ENCODE peak calls at places on chromosome 1, in six cellular contexts. One of them, this sample, is unnamed.

GRCh38 chr1:172466795-172467407 is 23.0 kb upstream of the PIGC start:
- DNase-seq in heart right ventricle: no peak
- DNase-seq in dorsolateral prefrontal cortex: no peak
- DNase-seq in cardiac fibroblast: peak
- DNase-seq in uterus: no peak
- DNase-seq in choroid plexus epithelial cell: peak
- DNase-seq in this sample: no peak

GRCh38 chr1:228514421-228514820 is 27.2 kb downstream of the RNF187 start:
- DNase-seq in heart right ventricle: no peak
- DNase-seq in dorsolateral prefrontal cortex: no peak
- DNase-seq in cardiac fibroblast: no peak
- DNase-seq in uterus: no peak
- DNase-seq in choroid plexus epithelial cell: no peak
- DNase-seq in this sample: no peak

GRCh38 chr1:166911624-166912023 is 35.6 kb upstream of the TADA1 start:
- DNase-seq in heart right ventricle: no peak
- DNase-seq in dorsolateral prefrontal cortex: no peak
- DNase-seq in cardiac fibroblast: no peak
- DNase-seq in uterus: no peak
- DNase-seq in choroid plexus epithelial cell: no peak
- DNase-seq in this sample: no peak

GRCh38 chr1:3456449-3456963 is 2.0 kb downstream of the ARHGEF16 start:
- DNase-seq in heart right ventricle: no peak
- DNase-seq in dorsolateral prefrontal cortex: no peak
- DNase-seq in cardiac fibroblast: no peak
- DNase-seq in uterus: no peak
- DNase-seq in choroid plexus epithelial cell: no peak
- DNase-seq in this sample: no peak

GRCh38 chr1:198771562-198772153 is 132.8 kb downstream of the PTPRC start:
- DNase-seq in heart right ventricle: no peak
- DNase-seq in dorsolateral prefrontal cortex: no peak
- DNase-seq in cardiac fibroblast: peak
- DNase-seq in uterus: no peak
- DNase-seq in choroid plexus epithelial cell: peak
- DNase-seq in this sample: peak

GRCh38 chr1:66276229-66276628 is 257.7 kb upstream of the SGIP1 start:
- DNase-seq in heart right ventricle: no peak
- DNase-seq in dorsolateral prefrontal cortex: no peak
- DNase-seq in cardiac fibroblast: no peak
- DNase-seq in uterus: no peak
- DNase-seq in choroid plexus epithelial cell: no peak
- DNase-seq in this sample: no peak

GRCh38 chr1:190258003-190258402 is 219.7 kb downstream of the BRINP3 start:
- DNase-seq in heart right ventricle: no peak
- DNase-seq in dorsolateral prefrontal cortex: no peak
- DNase-seq in cardiac fibroblast: no peak
- DNase-seq in uterus: no peak
- DNase-seq in choroid plexus epithelial cell: no peak
- DNase-seq in this sample: no peak

GRCh38 chr1:50929376-50929958 is 30.6 kb downstream of the FAF1 start:
- DNase-seq in heart right ventricle: no peak
- DNase-seq in dorsolateral prefrontal cortex: no peak
- DNase-seq in cardiac fibroblast: peak
- DNase-seq in uterus: no peak
- DNase-seq in choroid plexus epithelial cell: peak
- DNase-seq in this sample: peak

GRCh38 chr1:147167361-147167760 is 4.9 kb downstream of the PRKAB2 start:
- DNase-seq in heart right ventricle: no peak
- DNase-seq in dorsolateral prefrontal cortex: no peak
- DNase-seq in cardiac fibroblast: peak
- DNase-seq in uterus: no peak
- DNase-seq in choroid plexus epithelial cell: peak
- DNase-seq in this sample: peak

GRCh38 chr1:935751-936231 is 12.1 kb downstream of the SAMD11 start:
- DNase-seq in heart right ventricle: no peak
- DNase-seq in dorsolateral prefrontal cortex: no peak
- DNase-seq in cardiac fibroblast: no peak
- DNase-seq in uterus: no peak
- DNase-seq in choroid plexus epithelial cell: no peak
- DNase-seq in this sample: no peak

GRCh38 chr1:44870096-44870495 is 27.0 kb upstream of the PTCH2 start:
- DNase-seq in heart right ventricle: no peak
- DNase-seq in dorsolateral prefrontal cortex: no peak
- DNase-seq in cardiac fibroblast: no peak
- DNase-seq in uterus: no peak
- DNase-seq in choroid plexus epithelial cell: no peak
- DNase-seq in this sample: no peak

GRCh38 chr1:87224209-87224608 is 104.5 kb upstream of the LMO4 start:
- DNase-seq in heart right ventricle: no peak
- DNase-seq in dorsolateral prefrontal cortex: no peak
- DNase-seq in cardiac fibroblast: peak
- DNase-seq in uterus: no peak
- DNase-seq in choroid plexus epithelial cell: peak
- DNase-seq in this sample: peak

GRCh38 chr1:208172389-208173140 is 71.6 kb downstream of the PLXNA2 start:
- DNase-seq in heart right ventricle: no peak
- DNase-seq in dorsolateral prefrontal cortex: no peak
- DNase-seq in cardiac fibroblast: no peak
- DNase-seq in uterus: no peak
- DNase-seq in choroid plexus epithelial cell: no peak
- DNase-seq in this sample: no peak

GRCh38 chr1:208167229-208167869 is 76.8 kb downstream of the PLXNA2 start:
- DNase-seq in heart right ventricle: no peak
- DNase-seq in dorsolateral prefrontal cortex: no peak
- DNase-seq in cardiac fibroblast: no peak
- DNase-seq in uterus: no peak
- DNase-seq in choroid plexus epithelial cell: no peak
- DNase-seq in this sample: no peak

GRCh38 chr1:208169081-208169879 is 74.9 kb downstream of the PLXNA2 start:
- DNase-seq in heart right ventricle: no peak
- DNase-seq in dorsolateral prefrontal cortex: no peak
- DNase-seq in cardiac fibroblast: no peak
- DNase-seq in uterus: no peak
- DNase-seq in choroid plexus epithelial cell: no peak
- DNase-seq in this sample: no peak

GRCh38 chr1:208171615-208172388 is 72.4 kb downstream of the PLXNA2 start:
- DNase-seq in heart right ventricle: no peak
- DNase-seq in dorsolateral prefrontal cortex: no peak
- DNase-seq in cardiac fibroblast: no peak
- DNase-seq in uterus: no peak
- DNase-seq in choroid plexus epithelial cell: peak
- DNase-seq in this sample: no peak

DNA sequence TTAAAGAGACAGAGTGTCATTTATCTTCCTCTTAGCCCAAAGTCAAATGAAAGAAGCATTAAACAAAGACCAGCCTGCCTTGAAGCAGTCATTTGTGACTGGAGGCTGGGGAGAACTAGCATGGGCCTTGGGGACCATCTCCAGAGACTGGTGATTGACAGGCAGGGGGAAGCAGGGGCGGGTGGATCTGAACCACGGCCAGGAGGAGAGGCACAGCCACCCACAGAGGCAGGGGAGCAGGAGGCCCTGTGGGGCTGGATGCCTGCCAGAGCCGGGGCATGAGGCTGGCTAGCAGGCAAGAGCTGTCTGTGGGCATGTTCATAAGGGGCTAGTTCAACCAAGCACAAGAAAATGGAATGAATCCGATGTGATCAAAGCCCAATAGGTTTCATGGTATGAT is 73.9 kb downstream of the PLXNA2 start:
- DNase-seq in heart right ventricle: peak
- DNase-seq in dorsolateral prefrontal cortex: no peak
- DNase-seq in cardiac fibroblast: no peak
- DNase-seq in uterus: no peak
- DNase-seq in choroid plexus epithelial cell: no peak
- DNase-seq in this sample: no peak
- H3K4me3 ChIP-seq in heart right ventricle: no peak
- H3K4me3 ChIP-seq in dorsolateral prefrontal cortex: no peak
- H3K4me3 ChIP-seq in cardiac fibroblast: no peak
- H3K4me3 ChIP-seq in uterus: no peak
- H3K4me3 ChIP-seq in choroid plexus epithelial cell: no peak
- H3K4me3 ChIP-seq in this sample: no peak

DNA sequence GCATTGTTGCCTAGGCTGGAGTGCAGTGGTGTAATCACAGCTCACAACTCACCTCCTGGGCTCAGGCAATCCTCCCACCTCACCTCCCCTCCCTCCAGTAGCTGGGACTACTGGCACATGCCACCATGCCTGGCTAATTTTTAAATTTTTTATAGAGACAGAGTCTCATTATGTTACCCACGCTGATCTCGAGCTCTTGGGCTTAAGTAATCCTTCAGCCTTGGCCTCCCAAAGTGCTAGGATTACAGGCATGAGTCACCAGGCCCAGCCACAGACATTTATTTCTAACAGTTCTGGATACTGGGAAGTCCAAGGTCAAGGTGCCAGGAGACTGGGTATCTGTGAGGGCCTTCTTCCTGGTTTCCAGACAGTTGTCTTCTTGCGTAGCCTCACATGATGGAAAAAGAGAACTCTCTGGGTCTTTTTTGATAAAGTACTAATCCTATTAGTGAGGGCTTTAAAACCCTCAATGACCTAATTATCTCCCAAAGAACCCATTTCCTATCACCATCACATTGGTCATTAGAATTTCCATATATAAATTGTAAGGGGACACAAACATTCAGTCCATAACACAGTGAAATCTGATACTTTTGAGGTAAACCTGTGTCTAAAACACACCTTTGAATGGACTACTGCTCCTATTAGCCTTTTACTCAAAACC is 67.9 kb downstream of the PHACTR4 start:
- DNase-seq in heart right ventricle: no peak
- DNase-seq in dorsolateral prefrontal cortex: no peak
- DNase-seq in cardiac fibroblast: peak
- DNase-seq in uterus: peak
- DNase-seq in choroid plexus epithelial cell: peak
- DNase-seq in this sample: peak
- TF ChIP-seq CTCF in heart right ventricle: no peak
- TF ChIP-seq CTCF in dorsolateral prefrontal cortex: no peak
- TF ChIP-seq CTCF in cardiac fibroblast: no peak
- TF ChIP-seq CTCF in uterus: no peak
- TF ChIP-seq CTCF in choroid plexus epithelial cell: no peak
- TF ChIP-seq CTCF in this sample: no peak

GRCh38 chr1:201480231-201481003 is 11.4 kb upstream of the PHLDA3 start:
- DNase-seq in heart right ventricle: peak
- DNase-seq in dorsolateral prefrontal cortex: no peak
- DNase-seq in cardiac fibroblast: peak
- DNase-seq in uterus: peak
- DNase-seq in choroid plexus epithelial cell: peak
- DNase-seq in this sample: peak
- H3K4me3 ChIP-seq in heart right ventricle: peak
- H3K4me3 ChIP-seq in dorsolateral prefrontal cortex: peak
- H3K4me3 ChIP-seq in cardiac fibroblast: peak
- H3K4me3 ChIP-seq in uterus: peak
- H3K4me3 ChIP-seq in choroid plexus epithelial cell: peak
- H3K4me3 ChIP-seq in this sample: peak

GRCh38 chr1:203328714-203329122 is 22.2 kb downstream of the FMOD start:
- DNase-seq in heart right ventricle: no peak
- DNase-seq in dorsolateral prefrontal cortex: no peak
- DNase-seq in cardiac fibroblast: no peak
- DNase-seq in uterus: no peak
- DNase-seq in choroid plexus epithelial cell: peak
- DNase-seq in this sample: no peak
- TF ChIP-seq CTCF in heart right ventricle: no peak
- TF ChIP-seq CTCF in dorsolateral prefrontal cortex: no peak
- TF ChIP-seq CTCF in cardiac fibroblast: no peak
- TF ChIP-seq CTCF in uterus: no peak
- TF ChIP-seq CTCF in choroid plexus epithelial cell: peak
- TF ChIP-seq CTCF in this sample: no peak

GRCh38 chr1:234559917-234560676 is 49.9 kb downstream of the IRF2BP2 start:
- DNase-seq in heart right ventricle: no peak
- DNase-seq in dorsolateral prefrontal cortex: no peak
- DNase-seq in cardiac fibroblast: no peak
- DNase-seq in uterus: peak
- DNase-seq in choroid plexus epithelial cell: no peak
- DNase-seq in this sample: no peak

GRCh38 chr1:234558186-234558836 is 51.7 kb downstream of the IRF2BP2 start:
- DNase-seq in heart right ventricle: no peak
- DNase-seq in dorsolateral prefrontal cortex: no peak
- DNase-seq in cardiac fibroblast: no peak
- DNase-seq in uterus: peak
- DNase-seq in choroid plexus epithelial cell: peak
- DNase-seq in this sample: no peak

GRCh38 chr1:234561322-234561721 is 48.7 kb downstream of the IRF2BP2 start:
- DNase-seq in heart right ventricle: no peak
- DNase-seq in dorsolateral prefrontal cortex: no peak
- DNase-seq in cardiac fibroblast: no peak
- DNase-seq in uterus: peak
- DNase-seq in choroid plexus epithelial cell: no peak
- DNase-seq in this sample: no peak

GRCh38 chr1:234556245-234556943 is 53.6 kb downstream of the IRF2BP2 start:
- DNase-seq in heart right ventricle: no peak
- DNase-seq in dorsolateral prefrontal cortex: no peak
- DNase-seq in cardiac fibroblast: no peak
- DNase-seq in uterus: peak
- DNase-seq in choroid plexus epithelial cell: no peak
- DNase-seq in this sample: no peak

DNA sequence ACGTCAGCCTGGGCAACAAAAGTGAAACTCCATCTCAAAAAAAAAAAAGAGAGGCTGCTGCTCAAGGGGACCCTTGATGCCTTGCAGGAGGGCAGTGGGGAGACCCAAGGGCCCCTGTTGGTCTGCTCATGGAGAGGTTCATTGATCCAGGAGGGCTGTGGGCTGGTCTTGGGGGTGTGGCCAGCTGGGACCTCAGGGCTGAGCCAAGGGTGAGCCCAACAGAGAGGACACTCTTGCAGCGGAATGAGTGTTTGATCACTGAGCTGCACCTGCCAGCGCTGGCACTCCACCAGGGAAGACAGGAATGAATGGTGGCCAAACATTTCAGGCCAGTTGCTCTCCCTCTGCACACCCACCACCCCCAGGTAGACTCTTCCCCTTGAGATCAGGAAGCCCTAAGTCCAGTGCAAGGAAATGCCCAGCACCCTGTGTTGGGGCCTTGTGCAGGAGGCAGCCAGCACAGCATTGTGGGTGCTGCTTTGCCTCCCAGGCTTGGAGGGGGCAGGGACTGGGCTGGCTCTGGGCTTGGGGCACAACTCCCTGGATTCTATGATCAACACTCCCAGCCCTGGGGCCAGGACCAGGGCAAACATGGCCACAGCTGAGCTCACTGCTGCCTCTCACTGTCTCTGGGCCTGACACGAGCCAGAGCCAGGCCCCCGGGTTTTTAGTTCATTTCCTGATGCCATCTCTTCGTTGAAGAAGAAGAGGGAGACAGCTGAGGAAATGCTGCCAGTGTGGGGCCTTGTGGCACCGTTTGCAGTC is 50.6 kb downstream of the IRF2BP2 start:
- DNase-seq in heart right ventricle: no peak
- DNase-seq in dorsolateral prefrontal cortex: no peak
- DNase-seq in cardiac fibroblast: no peak
- DNase-seq in uterus: peak
- DNase-seq in choroid plexus epithelial cell: no peak
- DNase-seq in this sample: no peak
- H3K4me3 ChIP-seq in heart right ventricle: no peak
- H3K4me3 ChIP-seq in dorsolateral prefrontal cortex: no peak
- H3K4me3 ChIP-seq in cardiac fibroblast: no peak
- H3K4me3 ChIP-seq in uterus: no peak
- H3K4me3 ChIP-seq in choroid plexus epithelial cell: no peak
- H3K4me3 ChIP-seq in this sample: no peak

This sample was measured in AG10803.